ENCODE peak calls at places on chromosomes 5 and 9, in six cellular contexts. One of them, this sample, is unnamed.

GRCh38 chr9:121133104-121133816 is 58.5 kb downstream of the CNTRL start:
- DNase-seq in K562: peak; percentile 34
- DNase-seq in SK-N-SH: no peak
- DNase-seq in upper lobe of right lung: peak; percentile 79
- DNase-seq in HCT116: no peak
- DNase-seq in mammary epithelial cell: peak; percentile 51
- DNase-seq in this sample: no peak

GRCh38 chr9:109411069-109411761 is 86.9 kb downstream of the PTPN3 start:
- DNase-seq in K562: no peak
- DNase-seq in HCT116: no peak
- DNase-seq in SK-N-SH: no peak
- DNase-seq in mammary epithelial cell: no peak
- DNase-seq in upper lobe of right lung: no peak
- DNase-seq in this sample: no peak

GRCh38 chr5:103434057-103434456 is 128.5 kb downstream of the NUDT12 start:
- DNase-seq in SK-N-SH: no peak
- DNase-seq in HCT116: no peak
- DNase-seq in K562: no peak
- DNase-seq in mammary epithelial cell: no peak
- DNase-seq in upper lobe of right lung: no peak
- DNase-seq in this sample: no peak

GRCh38 chr9:131587906-131588305 is 42.6 kb downstream of the PRRT1B start:
- DNase-seq in upper lobe of right lung: no peak
- DNase-seq in SK-N-SH: no peak
- DNase-seq in K562: no peak
- DNase-seq in mammary epithelial cell: no peak
- DNase-seq in HCT116: no peak
- DNase-seq in this sample: no peak

GRCh38 chr5:139677404-139678282 is 29.5 kb downstream of the CXXC5 start:
- DNase-seq in upper lobe of right lung: no peak
- DNase-seq in K562: no peak
- DNase-seq in mammary epithelial cell: no peak
- DNase-seq in HCT116: no peak
- DNase-seq in SK-N-SH: peak; percentile 91
- DNase-seq in this sample: no peak

GRCh38 chr9:34446468-34446891 is 11.9 kb downstream of the FAM219A start:
- DNase-seq in HCT116: no peak
- DNase-seq in SK-N-SH: no peak
- DNase-seq in upper lobe of right lung: no peak
- DNase-seq in K562: no peak
- DNase-seq in mammary epithelial cell: no peak
- DNase-seq in this sample: no peak

GRCh38 chr5:135126688-135127603 is 92.9 kb upstream of the PITX1 start:
- DNase-seq in K562: no peak
- DNase-seq in mammary epithelial cell: no peak
- DNase-seq in HCT116: no peak
- DNase-seq in upper lobe of right lung: no peak
- DNase-seq in SK-N-SH: peak; percentile 62
- DNase-seq in this sample: no peak

GRCh38 chr9:125233678-125234077 is 7.5 kb downstream of the HSPA5 start:
- DNase-seq in HCT116: no peak
- DNase-seq in SK-N-SH: no peak
- DNase-seq in K562: no peak
- DNase-seq in mammary epithelial cell: peak; percentile 93
- DNase-seq in upper lobe of right lung: no peak
- DNase-seq in this sample: no peak

GRCh38 chr9:77021928-77022782 is 2.7 kb downstream of the FOXB2 start:
- DNase-seq in HCT116: no peak
- DNase-seq in SK-N-SH: peak; percentile 28
- DNase-seq in mammary epithelial cell: no peak
- DNase-seq in K562: no peak
- DNase-seq in upper lobe of right lung: no peak
- DNase-seq in this sample: no peak

GRCh38 chr9:129480227-129480626 is 140.7 kb downstream of the C9orf50 start:
- DNase-seq in HCT116: no peak
- DNase-seq in mammary epithelial cell: no peak
- DNase-seq in upper lobe of right lung: no peak
- DNase-seq in SK-N-SH: no peak
- DNase-seq in K562: peak; percentile 31
- DNase-seq in this sample: no peak

GRCh38 chr5:102823441-102823874 is 68.4 kb downstream of the PAM start:
- DNase-seq in SK-N-SH: no peak
- DNase-seq in mammary epithelial cell: no peak
- DNase-seq in upper lobe of right lung: no peak
- DNase-seq in HCT116: peak; percentile 13
- DNase-seq in K562: no peak
- DNase-seq in this sample: no peak

GRCh38 chr9:129415031-129415953 is 205.6 kb downstream of the C9orf50 start:
- DNase-seq in K562: no peak
- DNase-seq in mammary epithelial cell: no peak
- DNase-seq in upper lobe of right lung: no peak
- DNase-seq in HCT116: no peak
- DNase-seq in SK-N-SH: no peak
- DNase-seq in this sample: no peak

GRCh38 chr5:77224672-77225355 is 14.3 kb downstream of the PDE8B start:
- DNase-seq in HCT116: no peak
- DNase-seq in mammary epithelial cell: peak; percentile 2
- DNase-seq in K562: no peak
- DNase-seq in upper lobe of right lung: no peak
- DNase-seq in SK-N-SH: no peak
- DNase-seq in this sample: no peak

GRCh38 chr9:135015096-135015495 is 72.4 kb upstream of the OLFM1 start:
- DNase-seq in HCT116: no peak
- DNase-seq in upper lobe of right lung: no peak
- DNase-seq in mammary epithelial cell: no peak
- DNase-seq in SK-N-SH: no peak
- DNase-seq in K562: no peak
- DNase-seq in this sample: no peak

GRCh38 chr9:136080716-136081112 is 14.4 kb downstream of the NACC2 start:
- DNase-seq in upper lobe of right lung: no peak
- DNase-seq in K562: no peak
- DNase-seq in SK-N-SH: peak; percentile 27
- DNase-seq in mammary epithelial cell: no peak
- DNase-seq in HCT116: no peak
- DNase-seq in this sample: no peak

GRCh38 chr9:19085295-19085694 is 17.4 kb downstream of the HAUS6 start:
- DNase-seq in K562: no peak
- DNase-seq in upper lobe of right lung: no peak
- DNase-seq in SK-N-SH: peak; percentile 30
- DNase-seq in mammary epithelial cell: no peak
- DNase-seq in HCT116: peak; percentile 22
- DNase-seq in this sample: peak; percentile 27

GRCh38 chr9:117744390-117744789 is 40.2 kb downstream of the TLR4 start:
- DNase-seq in HCT116: no peak
- DNase-seq in mammary epithelial cell: no peak
- DNase-seq in SK-N-SH: no peak
- DNase-seq in upper lobe of right lung: no peak
- DNase-seq in K562: no peak
- DNase-seq in this sample: no peak

GRCh38 chr9:121895274-121895835 is 197.8 kb downstream of the TTLL11 start:
- DNase-seq in HCT116: no peak
- DNase-seq in SK-N-SH: no peak
- DNase-seq in mammary epithelial cell: no peak
- DNase-seq in K562: no peak
- DNase-seq in upper lobe of right lung: no peak
- DNase-seq in this sample: no peak

GRCh38 chr9:20599195-20599594 is 23.1 kb downstream of the MLLT3 start:
- DNase-seq in SK-N-SH: no peak
- DNase-seq in mammary epithelial cell: no peak
- DNase-seq in K562: no peak
- DNase-seq in upper lobe of right lung: no peak
- DNase-seq in HCT116: no peak
- DNase-seq in this sample: no peak

GRCh38 chr5:3595102-3595961 is at the start of gene IRX1:
- DNase-seq in K562: no peak
- DNase-seq in HCT116: no peak
- DNase-seq in mammary epithelial cell: peak; percentile 73
- DNase-seq in upper lobe of right lung: peak; percentile 82
- DNase-seq in SK-N-SH: peak; percentile 36
- DNase-seq in this sample: no peak

GRCh38 chr5:11191673-11192072 is 430.6 kb upstream of the DAP start:
- DNase-seq in upper lobe of right lung: no peak
- DNase-seq in K562: no peak
- DNase-seq in HCT116: no peak
- DNase-seq in SK-N-SH: no peak
- DNase-seq in mammary epithelial cell: no peak
- DNase-seq in this sample: no peak

DNA sequence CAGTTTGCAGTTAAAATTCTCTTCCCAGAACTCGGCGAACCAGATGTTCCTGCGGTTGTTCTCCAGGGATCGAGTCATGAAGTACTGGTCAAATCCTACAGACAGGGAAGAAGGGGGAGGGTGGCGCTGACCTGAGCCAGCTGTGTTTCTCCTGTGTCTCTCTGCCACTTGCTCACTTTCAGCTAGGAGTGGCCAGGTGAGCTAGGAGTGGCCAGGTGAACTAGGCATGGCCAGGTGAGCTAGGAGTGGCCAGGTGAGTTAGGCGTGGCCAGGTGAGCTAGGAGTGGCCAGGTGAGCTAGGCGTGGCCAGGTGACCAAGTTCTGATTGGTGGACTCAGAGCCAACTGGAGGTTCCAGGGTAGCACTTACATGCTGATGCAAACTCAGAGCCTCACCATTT is 5.8 kb downstream of the GRM6 start:
- DNase-seq in K562: no peak
- DNase-seq in upper lobe of right lung: no peak
- DNase-seq in HCT116: no peak
- DNase-seq in mammary epithelial cell: no peak
- DNase-seq in SK-N-SH: no peak
- DNase-seq in this sample: no peak
- H3K9me3 ChIP-seq in K562: no peaks in the 10 kb centered on the region
- H3K9me3 ChIP-seq in upper lobe of right lung: no peaks in the 10 kb centered on the region
- H3K9me3 ChIP-seq in HCT116: peaks cover 8% of the 10 kb centered on the region
- H3K9me3 ChIP-seq in mammary epithelial cell: peaks cover 47% of the 10 kb centered on the region
- H3K9me3 ChIP-seq in SK-N-SH: no peaks in the 10 kb centered on the region
- H3K9me3 ChIP-seq in this sample: no peaks in the 10 kb centered on the region

DNA sequence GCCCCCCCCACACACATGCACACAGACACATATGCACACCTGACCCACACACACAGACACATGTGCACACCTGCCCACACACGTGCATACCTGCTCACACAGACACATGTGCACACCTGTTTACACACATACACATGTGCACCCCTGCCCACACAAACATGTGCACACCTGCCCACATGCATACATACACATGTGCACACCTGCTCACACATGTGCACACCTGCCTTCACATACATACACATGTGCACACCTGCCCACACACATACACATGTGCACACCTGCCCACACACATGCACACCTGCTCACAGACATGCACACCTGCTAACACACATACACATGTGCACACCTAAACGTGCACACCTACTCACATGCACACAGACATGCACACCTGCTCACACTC is 147.0 kb upstream of the FOXD4L5 start:
- DNase-seq in K562: no peak
- DNase-seq in upper lobe of right lung: no peak
- DNase-seq in HCT116: no peak
- DNase-seq in mammary epithelial cell: no peak
- DNase-seq in SK-N-SH: no peak
- DNase-seq in this sample: no peak
- H3K9me3 ChIP-seq in K562: no peaks in the 10 kb centered on the region
- H3K9me3 ChIP-seq in upper lobe of right lung: no peaks in the 10 kb centered on the region
- H3K9me3 ChIP-seq in HCT116: no peaks in the 10 kb centered on the region
- H3K9me3 ChIP-seq in mammary epithelial cell: peaks cover 47% of the 10 kb centered on the region
- H3K9me3 ChIP-seq in SK-N-SH: no peaks in the 10 kb centered on the region
- H3K9me3 ChIP-seq in this sample: no peaks in the 10 kb centered on the region

DNA sequence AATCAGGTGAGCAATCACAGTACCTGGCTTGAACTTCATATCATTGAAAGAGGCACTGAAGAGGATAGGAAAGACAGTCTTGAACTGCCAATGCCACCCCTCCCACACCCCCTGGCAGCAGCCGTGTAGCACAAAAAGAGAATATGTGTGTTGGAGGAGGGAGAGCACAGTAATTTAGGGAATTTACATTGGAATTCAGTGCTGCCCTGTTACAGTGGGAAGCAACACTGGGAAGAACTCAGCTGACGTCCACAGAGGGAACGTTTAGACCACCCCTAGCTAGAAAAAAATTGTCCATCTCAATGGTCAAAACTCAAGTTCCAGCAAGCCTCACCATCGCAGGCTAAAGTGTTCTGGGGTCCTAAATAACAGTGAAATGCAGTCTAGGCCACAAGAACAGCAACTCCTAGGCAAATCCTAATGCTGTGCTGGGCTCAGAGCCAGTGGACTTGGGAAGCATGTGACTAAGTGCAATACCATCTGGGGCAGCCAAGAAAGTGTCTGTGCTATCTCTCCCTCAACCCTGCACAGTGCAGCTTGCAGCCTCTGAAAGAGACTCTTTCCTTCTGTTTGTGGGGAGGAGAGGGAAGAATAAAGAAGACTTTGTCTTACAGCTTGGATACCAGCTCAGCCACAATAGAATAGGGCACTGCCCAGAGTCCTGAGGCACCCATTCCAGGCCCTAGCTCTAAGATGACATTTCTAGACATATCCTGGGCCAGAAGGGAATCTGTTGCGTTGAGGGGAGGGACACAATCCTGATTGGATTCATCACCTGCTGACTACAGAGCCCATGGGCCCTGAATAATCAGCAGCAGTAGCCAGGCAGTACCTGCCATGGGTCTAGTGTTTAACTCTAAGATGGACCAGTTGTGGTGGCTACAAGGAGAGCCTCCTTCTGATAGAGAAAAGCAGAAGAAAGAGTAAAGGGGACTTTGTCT is 62.1 kb upstream of the VLDLR start:
- DNase-seq in SK-N-SH: peak; percentile 10
- DNase-seq in mammary epithelial cell: peak; percentile 84
- DNase-seq in K562: no peak
- DNase-seq in HCT116: no peak
- DNase-seq in upper lobe of right lung: no peak
- DNase-seq in this sample: no peak
- H3K9me3 ChIP-seq in SK-N-SH: no peaks in the 10 kb centered on the region
- H3K9me3 ChIP-seq in mammary epithelial cell: no peaks in the 10 kb centered on the region
- H3K9me3 ChIP-seq in K562: no peaks in the 10 kb centered on the region
- H3K9me3 ChIP-seq in HCT116: no peaks in the 10 kb centered on the region
- H3K9me3 ChIP-seq in upper lobe of right lung: no peaks in the 10 kb centered on the region
- H3K9me3 ChIP-seq in this sample: no peaks in the 10 kb centered on the region

DNA sequence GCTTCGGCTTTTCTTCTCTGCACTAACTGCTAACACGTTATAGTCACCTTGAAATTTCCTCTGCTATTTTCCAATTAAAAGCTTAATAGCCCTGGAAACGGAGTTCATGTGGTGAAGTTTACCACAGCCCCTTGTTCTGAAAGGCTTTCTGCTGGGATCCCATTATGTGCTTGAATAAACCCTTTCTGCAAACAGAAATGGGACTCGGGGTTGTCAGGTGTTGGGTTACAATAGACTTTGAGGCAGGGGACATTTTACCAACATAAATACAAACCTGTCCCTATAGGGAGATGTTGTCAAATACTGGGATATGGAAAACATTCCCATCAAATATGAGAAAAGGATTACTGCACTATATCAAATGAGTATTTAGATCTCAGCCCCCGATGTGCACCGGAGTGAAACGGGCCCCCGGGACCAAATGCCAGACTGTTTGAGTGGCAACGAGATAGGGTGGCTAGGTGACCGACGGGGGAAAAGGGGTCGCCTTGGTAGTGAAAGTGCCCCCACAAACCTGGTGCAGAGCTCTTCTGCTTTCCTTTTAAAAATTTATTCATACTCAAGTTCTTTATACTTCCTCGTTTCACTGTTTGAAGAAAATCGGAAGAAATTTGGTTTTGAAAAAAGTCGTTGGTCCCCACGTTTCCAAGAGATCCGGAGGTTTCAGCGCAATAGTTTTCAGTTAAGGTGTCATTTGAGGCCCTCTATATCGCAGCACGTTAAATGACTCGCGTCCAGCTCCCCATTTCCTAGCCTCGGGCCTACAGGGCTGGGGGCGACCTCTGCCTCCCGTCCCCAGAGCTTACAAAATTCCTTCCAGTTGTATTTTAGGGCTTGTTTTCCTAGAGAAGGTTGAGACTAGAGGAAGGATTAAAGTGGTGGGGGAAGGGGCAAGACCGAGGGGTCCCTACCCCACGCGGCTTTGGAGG is 2.1 kb upstream of the DMRT3 start:
- DNase-seq in HCT116: no peak
- DNase-seq in mammary epithelial cell: no peak
- DNase-seq in upper lobe of right lung: no peak
- DNase-seq in K562: no peak
- DNase-seq in SK-N-SH: no peak
- DNase-seq in this sample: no peak
- H3K9me3 ChIP-seq in HCT116: no peaks in the 10 kb centered on the region
- H3K9me3 ChIP-seq in mammary epithelial cell: peaks cover 10% of the 10 kb centered on the region
- H3K9me3 ChIP-seq in upper lobe of right lung: no peaks in the 10 kb centered on the region
- H3K9me3 ChIP-seq in K562: no peaks in the 10 kb centered on the region
- H3K9me3 ChIP-seq in SK-N-SH: no peaks in the 10 kb centered on the region
- H3K9me3 ChIP-seq in this sample: no peaks in the 10 kb centered on the region

This sample was measured in OCI-LY7.